ENCODE peak calls at places on chromosomes 7 and 10, in four cellular contexts. Q, A, U and V are unnamed samples.

GRCh38 chr7:155488483-155489127 is 30.7 kb downstream of the EN2 start:
- DNase-seq in Q (no peak), A (no peak), U (no peak), V (no peak)

GRCh38 chr10:66931949-66932343 is 6.1 kb downstream of the LRRTM3 start:
- DNase-seq in Q (no peak), A (no peak), U (no peak), V (no peak)

GRCh38 chr10:34886906-34887615 is 72.0 kb upstream of the PARD3 start:
- DNase-seq in Q (no peak), A (no peak), U (no peak), V (no peak)

GRCh38 chr7:114879554-114879953 is 42.3 kb upstream of the MDFIC start:
- DNase-seq in Q (peak), A (no peak), U (no peak), V (no peak)

GRCh38 chr7:44065431-44066110 is at the start of gene PGAM2:
- DNase-seq in Q (no peak), A (no peak), U (no peak), V (no peak)

GRCh38 chr10:46541017-46541661 is 15.3 kb downstream of the GPRIN2 start:
- DNase-seq in Q (no peak), A (peak), U (no peak), V (peak)

GRCh38 chr7:141974831-141975230 is 1.3 kb upstream of the TAS2R38 start:
- DNase-seq in Q (no peak), A (peak), U (no peak), V (no peak)

GRCh38 chr7:80463272-80463920 is 48.5 kb downstream of the GNAT3 start:
- DNase-seq in Q (no peak), A (no peak), U (peak), V (no peak)

GRCh38 chr7:159064121-159064815 is 80.4 kb downstream of the VIPR2 start:
- DNase-seq in Q (no peak), A (no peak), U (no peak), V (no peak)

GRCh38 chr7:116616555-116617059 is 55.4 kb upstream of the MET start:
- DNase-seq in Q (no peak), A (no peak), U (peak), V (peak)

GRCh38 chr10:88154596-88155250 is 291.3 kb downstream of the PTEN start:
- DNase-seq in Q (peak), A (no peak), U (no peak), V (no peak)

GRCh38 chr10:112363696-112364688 is 9.9 kb upstream of the ACSL5 start:
- DNase-seq in Q (no peak), A (no peak), U (no peak), V (no peak)

GRCh38 chr7:135204271-135204872 is 7.0 kb downstream of the WDR91 start:
- DNase-seq in Q (peak), A (no peak), U (peak), V (peak)

GRCh38 chr7:15326044-15326644 is 235.7 kb downstream of the AGMO start:
- DNase-seq in Q (peak), A (no peak), U (no peak), V (peak)

GRCh38 chr7:55250313-55250712 is 114.8 kb upstream of the LANCL2 start:
- DNase-seq in Q (no peak), A (peak), U (no peak), V (no peak)

GRCh38 chr10:60747817-60748469 is 30.3 kb upstream of the CDK1 start:
- DNase-seq in Q (no peak), A (no peak), U (no peak), V (no peak)

GRCh38 chr7:84236398-84236797 is 41.8 kb upstream of the SEMA3A start:
- DNase-seq in Q (no peak), A (no peak), U (peak), V (no peak)

GRCh38 chr7:153657182-153657800 is 394.9 kb upstream of the DPP6 start:
- DNase-seq in Q (no peak), A (no peak), U (no peak), V (no peak)

GRCh38 chr10:119139464-119140067 is 25.9 kb downstream of the SFXN4 start:
- DNase-seq in Q (no peak), A (peak), U (no peak), V (peak)

GRCh38 chr7:104230606-104231005 is 22.8 kb upstream of the ORC5 start:
- DNase-seq in Q (peak), A (no peak), U (no peak), V (no peak)

GRCh38 chr7:47627580-47628283 is 45.8 kb upstream of the TNS3 start:
- DNase-seq in Q (no peak), A (no peak), U (no peak), V (no peak)